ENCODE peak calls at places on chromosomes 3 and 15, in four cellular contexts. R is Right ventricle myocardium superior, W is GM06990, Y is ureter. T is an unnamed sample.

GRCh38 chr3:108489776-108490175 is 20.6 kb downstream of the MYH15 start:
- DNase-seq in W (no peak), R (no peak), Y (no peak), T (peak)

GRCh38 chr15:99413955-99414754 is 151.6 kb upstream of the MEF2A start:
- DNase-seq in W (no peak), Y (no peak), R (no peak), T (peak)

GRCh38 chr15:66045542-66045941 is 176.3 kb downstream of the RAB11A start:
- DNase-seq in W (no peak), Y (no peak), R (no peak), T (no peak)

GRCh38 chr15:101097111-101097510 is 154.7 kb downstream of the CHSY1 start:
- DNase-seq in Y (no peak), W (no peak), R (no peak), T (no peak)

GRCh38 chr15:71303977-71304376 is 188.7 kb downstream of the THSD4 start:
- DNase-seq in Y (no peak), W (no peak), R (no peak), T (no peak)

GRCh38 chr3:42732829-42733459 is 30.3 kb upstream of the HHATL start:
- DNase-seq in W (no peak), R (no peak), Y (no peak), T (peak)

GRCh38 chr3:49714728-49715550 is 4.5 kb downstream of the AMIGO3 start:
- DNase-seq in W (no peak), R (peak), Y (no peak), T (no peak)

GRCh38 chr3:4898454-4899313 is 80.6 kb upstream of the BHLHE40 start:
- DNase-seq in R (no peak), Y (no peak), W (peak), T (no peak)

GRCh38 chr3:28089527-28089897 is 151.9 kb upstream of the CMC1 start:
- DNase-seq in R (no peak), Y (no peak), W (no peak), T (no peak)

GRCh38 chr3:14871456-14872200 is 52.9 kb downstream of the FGD5 start:
- DNase-seq in R (no peak), Y (no peak), W (no peak), T (peak)

GRCh38 chr3:55406666-55407425 is 80.3 kb downstream of the WNT5A start:
- DNase-seq in R (no peak), Y (no peak), W (no peak), T (no peak)

GRCh38 chr3:194869482-194870169 is 183.9 kb downstream of the FAM43A start:
- DNase-seq in R (no peak), W (no peak), Y (no peak), T (no peak)

T was measured in endodermal cell.